ENCODE peak calls at places on chromosomes 4 and X, in ten cellular contexts. One of them, this sample, is unnamed.

GRCh38 chr4:147831452-147832192 is 99.7 kb downstream of the ARHGAP10 start:
- DNase-seq in kidney epithelial cell: peak; percentile 79
- DNase-seq in RWPE1: peak; percentile 82
- DNase-seq in DND-41: no peak
- DNase-seq in GM04504: peak; percentile 64
- DNase-seq in WERI-Rb-1: no peak
- DNase-seq in body of pancreas: peak; percentile 38
- DNase-seq in NCI-H524: no peak
- DNase-seq in fibroblast of the aortic adventitia: peak; percentile 82
- DNase-seq in activated gamma-delta T cell treated with Interleukin-2 at 50 U/mL for 16 hours: no peak
- DNase-seq in this sample: peak; percentile 80

GRCh38 chr4:139817657-139818452 is 152.2 kb downstream of the MGST2 start:
- DNase-seq in kidney epithelial cell: no peak
- DNase-seq in RWPE1: no peak
- DNase-seq in DND-41: peak; percentile 11
- DNase-seq in GM04504: no peak
- DNase-seq in WERI-Rb-1: no peak
- DNase-seq in body of pancreas: no peak
- DNase-seq in NCI-H524: no peak
- DNase-seq in fibroblast of the aortic adventitia: peak; percentile 45
- DNase-seq in activated gamma-delta T cell treated with Interleukin-2 at 50 U/mL for 16 hours: no peak
- DNase-seq in this sample: no peak

GRCh38 chr4:124433500-124433899 is 279.0 kb downstream of the ANKRD50 start:
- DNase-seq in kidney epithelial cell: no peak
- DNase-seq in RWPE1: no peak
- DNase-seq in DND-41: no peak
- DNase-seq in GM04504: no peak
- DNase-seq in WERI-Rb-1: no peak
- DNase-seq in body of pancreas: no peak
- DNase-seq in NCI-H524: no peak
- DNase-seq in fibroblast of the aortic adventitia: no peak
- DNase-seq in activated gamma-delta T cell treated with Interleukin-2 at 50 U/mL for 16 hours: no peak
- DNase-seq in this sample: no peak

GRCh38 chr4:3836041-3836801 is 70.0 kb downstream of the ADRA2C start:
- DNase-seq in kidney epithelial cell: no peak
- DNase-seq in RWPE1: no peak
- DNase-seq in DND-41: no peak
- DNase-seq in GM04504: no peak
- DNase-seq in WERI-Rb-1: no peak
- DNase-seq in body of pancreas: no peak
- DNase-seq in NCI-H524: peak; percentile 8
- DNase-seq in fibroblast of the aortic adventitia: no peak
- DNase-seq in activated gamma-delta T cell treated with Interleukin-2 at 50 U/mL for 16 hours: no peak
- DNase-seq in this sample: no peak

GRCh38 chr4:53010320-53010719 is 148.2 kb downstream of the RASL11B start:
- DNase-seq in kidney epithelial cell: no peak
- DNase-seq in RWPE1: no peak
- DNase-seq in DND-41: no peak
- DNase-seq in GM04504: peak; percentile 25
- DNase-seq in WERI-Rb-1: no peak
- DNase-seq in body of pancreas: peak; percentile 85
- DNase-seq in NCI-H524: no peak
- DNase-seq in fibroblast of the aortic adventitia: peak; percentile 80
- DNase-seq in activated gamma-delta T cell treated with Interleukin-2 at 50 U/mL for 16 hours: no peak
- DNase-seq in this sample: no peak

GRCh38 chr4:153637201-153637600 is 46.9 kb upstream of the TLR2 start:
- DNase-seq in kidney epithelial cell: no peak
- DNase-seq in RWPE1: no peak
- DNase-seq in DND-41: no peak
- DNase-seq in GM04504: no peak
- DNase-seq in WERI-Rb-1: no peak
- DNase-seq in body of pancreas: no peak
- DNase-seq in NCI-H524: no peak
- DNase-seq in fibroblast of the aortic adventitia: no peak
- DNase-seq in activated gamma-delta T cell treated with Interleukin-2 at 50 U/mL for 16 hours: no peak
- DNase-seq in this sample: no peak

GRCh38 chr4:173488656-173489055 is 41.4 kb downstream of the HAND2 start:
- DNase-seq in kidney epithelial cell: no peak
- DNase-seq in RWPE1: no peak
- DNase-seq in DND-41: no peak
- DNase-seq in GM04504: no peak
- DNase-seq in WERI-Rb-1: no peak
- DNase-seq in body of pancreas: no peak
- DNase-seq in NCI-H524: no peak
- DNase-seq in fibroblast of the aortic adventitia: no peak
- DNase-seq in activated gamma-delta T cell treated with Interleukin-2 at 50 U/mL for 16 hours: no peak
- DNase-seq in this sample: no peak

GRCh38 chr4:15753786-15754185 is 24.3 kb upstream of the CD38 start:
- DNase-seq in kidney epithelial cell: no peak
- DNase-seq in RWPE1: no peak
- DNase-seq in DND-41: peak; percentile 67
- DNase-seq in GM04504: no peak
- DNase-seq in WERI-Rb-1: no peak
- DNase-seq in body of pancreas: peak; percentile 14
- DNase-seq in NCI-H524: no peak
- DNase-seq in fibroblast of the aortic adventitia: peak; percentile 33
- DNase-seq in activated gamma-delta T cell treated with Interleukin-2 at 50 U/mL for 16 hours: no peak
- DNase-seq in this sample: no peak

GRCh38 chr4:55398966-55399365 is 3.2 kb downstream of the TMEM165 start:
- DNase-seq in kidney epithelial cell: no peak
- DNase-seq in RWPE1: no peak
- DNase-seq in DND-41: no peak
- DNase-seq in GM04504: no peak
- DNase-seq in WERI-Rb-1: peak; percentile 36
- DNase-seq in body of pancreas: no peak
- DNase-seq in NCI-H524: no peak
- DNase-seq in fibroblast of the aortic adventitia: peak; percentile 21
- DNase-seq in activated gamma-delta T cell treated with Interleukin-2 at 50 U/mL for 16 hours: no peak
- DNase-seq in this sample: no peak

GRCh38 chrX:41127476-41128192 is 42.4 kb downstream of the USP9X start:
- DNase-seq in kidney epithelial cell: no peak
- DNase-seq in RWPE1: no peak
- DNase-seq in DND-41: no peak
- DNase-seq in GM04504: no peak
- DNase-seq in WERI-Rb-1: no peak
- DNase-seq in body of pancreas: peak; percentile 16
- DNase-seq in NCI-H524: no peak
- DNase-seq in fibroblast of the aortic adventitia: no peak
- DNase-seq in activated gamma-delta T cell treated with Interleukin-2 at 50 U/mL for 16 hours: no peak
- DNase-seq in this sample: no peak

This sample was measured in HTR-8/SVneo.